ENCODE peak calls at places on chromosomes 3 and 15, in ten cellular contexts. A is activated T-cell treated with anti-CD3 and anti-CD28 coated beads, Interleukin-2, amount 50 U/mL, for 1 hour; Y is activated gamma-delta T cell treated with anti-CD3 and anti-CD28 coated beads, Interleukin-2, amount 50 U/mL, for 16 hours; T is posterior cingulate gyrus; Z is occipital lobe; O is kidney epithelial cell; R is GM04503; I is GM23248; Q is T-helper 9 cell; J is NCI-H526 treated with DMSO at 0.1 percent for 48 hours. M is an unnamed sample.

GRCh38 chr15:57550640-57551039 is 41.1 kb upstream of the MYZAP start:
- DNase-seq in J (no peak), Y (no peak), Q (no peak), O (no peak), T (no peak), A (no peak), Z (no peak), R (no peak), I (no peak), M (no peak)

GRCh38 chr3:97967966-97968365 is 4.3 kb downstream of the RIOX2 start:
- DNase-seq in Q (no peak), T (no peak), I (no peak), J (no peak), Z (no peak), A (no peak), R (no peak), O (no peak), Y (no peak), M (no peak)

GRCh38 chr3:152402698-152403456 is 134.1 kb downstream of the MBNL1 start:
- DNase-seq in R (no peak), Z (no peak), I (no peak), Y (no peak), Q (no peak), T (no peak), O (no peak), J (no peak), A (no peak), M (no peak)

GRCh38 chr15:47870956-47871625 is 153.8 kb downstream of the SEMA6D start:
- DNase-seq in T (no peak), Y (no peak), A (no peak), Q (no peak), O (no peak), Z (no peak), I (peak), J (no peak), R (peak), M (peak)

GRCh38 chr15:39426552-39427532 is 154.0 kb upstream of the THBS1 start:
- DNase-seq in O (no peak), A (peak), R (peak), Y (peak), Q (peak), J (no peak), Z (no peak), T (no peak), I (peak), M (no peak)

GRCh38 chr15:99443056-99443756 is 122.6 kb upstream of the MEF2A start:
- DNase-seq in Y (no peak), R (no peak), J (no peak), T (no peak), I (no peak), A (peak), Q (no peak), O (no peak), Z (no peak), M (no peak)

GRCh38 chr3:197846491-197846890 is 55.4 kb downstream of the LRCH3 start:
- DNase-seq in Q (no peak), A (no peak), Y (no peak), O (no peak), J (no peak), T (no peak), Z (no peak), R (no peak), I (no peak), M (peak)

GRCh38 chr15:39362832-39363561 is 217.9 kb upstream of the THBS1 start:
- DNase-seq in Y (no peak), I (peak), T (no peak), A (no peak), R (peak), J (no peak), O (peak), Z (no peak), Q (no peak), M (no peak)

GRCh38 chr3:150397220-150397619 is 10.9 kb upstream of the TSC22D2 start:
- DNase-seq in Q (no peak), R (no peak), Z (no peak), I (no peak), O (no peak), A (no peak), T (no peak), Y (no peak), J (no peak), M (no peak)

GRCh38 chr15:32838820-32839219 is 121.0 kb downstream of the GREM1 start:
- DNase-seq in R (peak), Z (peak), J (peak), I (peak), Y (no peak), A (no peak), T (no peak), O (no peak), Q (no peak), M (no peak)

GRCh38 chr3:45464336-45464809 is 76.0 kb downstream of the LARS2 start:
- DNase-seq in A (no peak), J (no peak), R (no peak), Z (no peak), I (no peak), T (no peak), Q (no peak), Y (no peak), O (no peak), M (no peak)

GRCh38 chr15:27490867-27491595 is 520.0 kb downstream of the GABRG3 start:
- DNase-seq in I (no peak), A (no peak), Y (no peak), J (no peak), Z (no peak), O (peak), T (no peak), R (no peak), Q (no peak), M (no peak)

GRCh38 chr15:64046347-64047153 is at the start of gene DAPK2:
- DNase-seq in Y (peak), J (peak), Z (peak), I (peak), T (peak), Q (peak), A (peak), R (no peak), O (peak), M (peak)

GRCh38 chr3:59850352-59850870 is 800.6 kb upstream of the CFAP20DC start:
- DNase-seq in J (no peak), O (peak), I (no peak), A (no peak), Q (no peak), T (no peak), R (no peak), Y (no peak), Z (no peak), M (no peak)

GRCh38 chr3:66585696-66586095 is 84.9 kb upstream of the LRIG1 start:
- DNase-seq in Z (no peak), A (no peak), J (no peak), R (no peak), O (no peak), T (no peak), Q (no peak), Y (no peak), I (no peak), M (no peak)

GRCh38 chr15:80635953-80636352 is 59.2 kb upstream of the ABHD17C start:
- DNase-seq in Z (no peak), Q (no peak), T (no peak), J (no peak), R (no peak), A (no peak), Y (no peak), I (no peak), O (no peak), M (no peak)

GRCh38 chr3:18047052-18047451 is 304.6 kb upstream of the TBC1D5 start:
- DNase-seq in J (no peak), O (no peak), Z (no peak), Q (no peak), I (peak), R (peak), A (no peak), T (no peak), Y (no peak), M (no peak)

GRCh38 chr3:24450142-24450932 is 44.3 kb downstream of the THRB start:
- DNase-seq in Z (no peak), R (no peak), A (no peak), Y (no peak), O (no peak), T (no peak), I (no peak), Q (no peak), J (no peak), M (no peak)

M was measured in cerebellum.